ENCODE peak calls at places on chromosomes 12 and 14, in ten cellular contexts. One of them, this sample, is unnamed.

GRCh38 chr14:68097727-68098126 is 278.1 kb downstream of the RAD51B start:
- DNase-seq in omental fat pad: no peak
- DNase-seq in hypothalamus: no peak
- DNase-seq in colonic mucosa: no peak
- DNase-seq in stimulated activated CD4-positive, alpha-beta T cell treated with anti-CD3 and anti-CD28 coated beads, TNF-alpha, amount 100 ng/mL, for 1 hour: no peak
- DNase-seq in lower lobe of right lung: no peak
- DNase-seq in left kidney: no peak
- DNase-seq in activated T-cell treated with anti-CD3 and anti-CD28 coated beads for 48 hours: no peak
- DNase-seq in progenitor cell of endocrine pancreas: no peak
- DNase-seq in T-helper 2 cell: no peak
- DNase-seq in this sample: no peak

GRCh38 chr14:102317564-102318248 is 1.8 kb upstream of the ZNF839 start:
- DNase-seq in hypothalamus: no peak
- DNase-seq in stimulated activated CD4-positive, alpha-beta T cell treated with anti-CD3 and anti-CD28 coated beads, TNF-alpha, amount 100 ng/mL, for 1 hour: no peak
- DNase-seq in activated T-cell treated with anti-CD3 and anti-CD28 coated beads for 48 hours: no peak
- DNase-seq in lower lobe of right lung: no peak
- DNase-seq in colonic mucosa: peak
- DNase-seq in omental fat pad: no peak
- DNase-seq in progenitor cell of endocrine pancreas: no peak
- DNase-seq in left kidney: peak
- DNase-seq in T-helper 2 cell: no peak
- DNase-seq in this sample: no peak

GRCh38 chr14:75310295-75311059 is 31.8 kb downstream of the FOS start:
- DNase-seq in lower lobe of right lung: peak
- DNase-seq in activated T-cell treated with anti-CD3 and anti-CD28 coated beads for 48 hours: no peak
- DNase-seq in stimulated activated CD4-positive, alpha-beta T cell treated with anti-CD3 and anti-CD28 coated beads, TNF-alpha, amount 100 ng/mL, for 1 hour: no peak
- DNase-seq in colonic mucosa: peak
- DNase-seq in omental fat pad: peak
- DNase-seq in T-helper 2 cell: no peak
- DNase-seq in progenitor cell of endocrine pancreas: no peak
- DNase-seq in hypothalamus: peak
- DNase-seq in left kidney: peak
- DNase-seq in this sample: peak

GRCh38 chr12:20508362-20508761 is 140.0 kb downstream of the PDE3A start:
- DNase-seq in colonic mucosa: no peak
- DNase-seq in T-helper 2 cell: no peak
- DNase-seq in left kidney: no peak
- DNase-seq in progenitor cell of endocrine pancreas: no peak
- DNase-seq in lower lobe of right lung: no peak
- DNase-seq in omental fat pad: no peak
- DNase-seq in activated T-cell treated with anti-CD3 and anti-CD28 coated beads for 48 hours: no peak
- DNase-seq in stimulated activated CD4-positive, alpha-beta T cell treated with anti-CD3 and anti-CD28 coated beads, TNF-alpha, amount 100 ng/mL, for 1 hour: no peak
- DNase-seq in hypothalamus: no peak
- DNase-seq in this sample: no peak

GRCh38 chr12:78275886-78276285 is 445.2 kb downstream of the NAV3 start:
- DNase-seq in hypothalamus: no peak
- DNase-seq in colonic mucosa: no peak
- DNase-seq in omental fat pad: no peak
- DNase-seq in progenitor cell of endocrine pancreas: no peak
- DNase-seq in T-helper 2 cell: no peak
- DNase-seq in left kidney: no peak
- DNase-seq in stimulated activated CD4-positive, alpha-beta T cell treated with anti-CD3 and anti-CD28 coated beads, TNF-alpha, amount 100 ng/mL, for 1 hour: no peak
- DNase-seq in activated T-cell treated with anti-CD3 and anti-CD28 coated beads for 48 hours: no peak
- DNase-seq in lower lobe of right lung: no peak
- DNase-seq in this sample: no peak

GRCh38 chr14:104724407-104724980 is 465 bp downstream of the ADSS1 start:
- DNase-seq in progenitor cell of endocrine pancreas: no peak
- DNase-seq in colonic mucosa: peak
- DNase-seq in T-helper 2 cell: no peak
- DNase-seq in omental fat pad: no peak
- DNase-seq in lower lobe of right lung: peak
- DNase-seq in activated T-cell treated with anti-CD3 and anti-CD28 coated beads for 48 hours: no peak
- DNase-seq in left kidney: peak
- DNase-seq in hypothalamus: no peak
- DNase-seq in stimulated activated CD4-positive, alpha-beta T cell treated with anti-CD3 and anti-CD28 coated beads, TNF-alpha, amount 100 ng/mL, for 1 hour: no peak
- DNase-seq in this sample: no peak

GRCh38 chr12:69994593-69995222 is 169.7 kb downstream of the MYRFL start:
- DNase-seq in progenitor cell of endocrine pancreas: no peak
- DNase-seq in omental fat pad: no peak
- DNase-seq in lower lobe of right lung: no peak
- DNase-seq in T-helper 2 cell: no peak
- DNase-seq in left kidney: peak
- DNase-seq in activated T-cell treated with anti-CD3 and anti-CD28 coated beads for 48 hours: no peak
- DNase-seq in colonic mucosa: peak
- DNase-seq in hypothalamus: no peak
- DNase-seq in stimulated activated CD4-positive, alpha-beta T cell treated with anti-CD3 and anti-CD28 coated beads, TNF-alpha, amount 100 ng/mL, for 1 hour: no peak
- DNase-seq in this sample: no peak

GRCh38 chr12:72865921-72866320 is 593.8 kb downstream of the TRHDE start:
- DNase-seq in stimulated activated CD4-positive, alpha-beta T cell treated with anti-CD3 and anti-CD28 coated beads, TNF-alpha, amount 100 ng/mL, for 1 hour: no peak
- DNase-seq in left kidney: no peak
- DNase-seq in hypothalamus: no peak
- DNase-seq in lower lobe of right lung: no peak
- DNase-seq in activated T-cell treated with anti-CD3 and anti-CD28 coated beads for 48 hours: no peak
- DNase-seq in progenitor cell of endocrine pancreas: no peak
- DNase-seq in T-helper 2 cell: no peak
- DNase-seq in colonic mucosa: no peak
- DNase-seq in omental fat pad: no peak
- DNase-seq in this sample: no peak

GRCh38 chr12:27667540-27667939 is 28.7 kb upstream of the REP15 start:
- DNase-seq in lower lobe of right lung: no peak
- DNase-seq in hypothalamus: no peak
- DNase-seq in progenitor cell of endocrine pancreas: no peak
- DNase-seq in activated T-cell treated with anti-CD3 and anti-CD28 coated beads for 48 hours: no peak
- DNase-seq in T-helper 2 cell: no peak
- DNase-seq in colonic mucosa: no peak
- DNase-seq in stimulated activated CD4-positive, alpha-beta T cell treated with anti-CD3 and anti-CD28 coated beads, TNF-alpha, amount 100 ng/mL, for 1 hour: no peak
- DNase-seq in left kidney: no peak
- DNase-seq in omental fat pad: no peak
- DNase-seq in this sample: no peak

GRCh38 chr14:52463375-52463774 is 88.9 kb downstream of the TXNDC16 start:
- DNase-seq in T-helper 2 cell: no peak
- DNase-seq in activated T-cell treated with anti-CD3 and anti-CD28 coated beads for 48 hours: no peak
- DNase-seq in stimulated activated CD4-positive, alpha-beta T cell treated with anti-CD3 and anti-CD28 coated beads, TNF-alpha, amount 100 ng/mL, for 1 hour: no peak
- DNase-seq in omental fat pad: no peak
- DNase-seq in colonic mucosa: no peak
- DNase-seq in left kidney: no peak
- DNase-seq in progenitor cell of endocrine pancreas: no peak
- DNase-seq in hypothalamus: no peak
- DNase-seq in lower lobe of right lung: no peak
- DNase-seq in this sample: no peak

GRCh38 chr14:54177861-54178591 is 218.8 kb upstream of the CDKN3 start:
- DNase-seq in hypothalamus: no peak
- DNase-seq in left kidney: peak
- DNase-seq in colonic mucosa: no peak
- DNase-seq in stimulated activated CD4-positive, alpha-beta T cell treated with anti-CD3 and anti-CD28 coated beads, TNF-alpha, amount 100 ng/mL, for 1 hour: no peak
- DNase-seq in omental fat pad: no peak
- DNase-seq in lower lobe of right lung: no peak
- DNase-seq in T-helper 2 cell: no peak
- DNase-seq in progenitor cell of endocrine pancreas: no peak
- DNase-seq in activated T-cell treated with anti-CD3 and anti-CD28 coated beads for 48 hours: no peak
- DNase-seq in this sample: no peak

GRCh38 chr14:44316647-44317432 is 190.2 kb downstream of the FSCB start:
- DNase-seq in stimulated activated CD4-positive, alpha-beta T cell treated with anti-CD3 and anti-CD28 coated beads, TNF-alpha, amount 100 ng/mL, for 1 hour: no peak
- DNase-seq in omental fat pad: no peak
- DNase-seq in colonic mucosa: peak
- DNase-seq in T-helper 2 cell: no peak
- DNase-seq in hypothalamus: no peak
- DNase-seq in lower lobe of right lung: no peak
- DNase-seq in progenitor cell of endocrine pancreas: no peak
- DNase-seq in activated T-cell treated with anti-CD3 and anti-CD28 coated beads for 48 hours: peak
- DNase-seq in left kidney: no peak
- DNase-seq in this sample: peak

GRCh38 chr14:57526942-57527341 is 33.3 kb upstream of the CCDC198 start:
- DNase-seq in activated T-cell treated with anti-CD3 and anti-CD28 coated beads for 48 hours: no peak
- DNase-seq in hypothalamus: no peak
- DNase-seq in progenitor cell of endocrine pancreas: no peak
- DNase-seq in colonic mucosa: no peak
- DNase-seq in T-helper 2 cell: no peak
- DNase-seq in left kidney: peak
- DNase-seq in lower lobe of right lung: no peak
- DNase-seq in stimulated activated CD4-positive, alpha-beta T cell treated with anti-CD3 and anti-CD28 coated beads, TNF-alpha, amount 100 ng/mL, for 1 hour: no peak
- DNase-seq in omental fat pad: no peak
- DNase-seq in this sample: no peak

GRCh38 chr14:103765526-103765925 is 49.9 kb downstream of the ZFYVE21 start:
- DNase-seq in left kidney: no peak
- DNase-seq in colonic mucosa: no peak
- DNase-seq in lower lobe of right lung: no peak
- DNase-seq in progenitor cell of endocrine pancreas: no peak
- DNase-seq in activated T-cell treated with anti-CD3 and anti-CD28 coated beads for 48 hours: no peak
- DNase-seq in omental fat pad: no peak
- DNase-seq in T-helper 2 cell: no peak
- DNase-seq in stimulated activated CD4-positive, alpha-beta T cell treated with anti-CD3 and anti-CD28 coated beads, TNF-alpha, amount 100 ng/mL, for 1 hour: no peak
- DNase-seq in hypothalamus: no peak
- DNase-seq in this sample: no peak

GRCh38 chr12:123056053-123056452 is 75.6 kb downstream of the ARL6IP4 start:
- DNase-seq in colonic mucosa: no peak
- DNase-seq in hypothalamus: no peak
- DNase-seq in left kidney: no peak
- DNase-seq in lower lobe of right lung: no peak
- DNase-seq in omental fat pad: no peak
- DNase-seq in stimulated activated CD4-positive, alpha-beta T cell treated with anti-CD3 and anti-CD28 coated beads, TNF-alpha, amount 100 ng/mL, for 1 hour: no peak
- DNase-seq in progenitor cell of endocrine pancreas: no peak
- DNase-seq in T-helper 2 cell: no peak
- DNase-seq in activated T-cell treated with anti-CD3 and anti-CD28 coated beads for 48 hours: no peak
- DNase-seq in this sample: no peak

GRCh38 chr12:107845226-107845979 is 70.9 kb downstream of the ASCL4 start:
- DNase-seq in colonic mucosa: no peak
- DNase-seq in omental fat pad: no peak
- DNase-seq in progenitor cell of endocrine pancreas: no peak
- DNase-seq in lower lobe of right lung: no peak
- DNase-seq in T-helper 2 cell: no peak
- DNase-seq in stimulated activated CD4-positive, alpha-beta T cell treated with anti-CD3 and anti-CD28 coated beads, TNF-alpha, amount 100 ng/mL, for 1 hour: no peak
- DNase-seq in activated T-cell treated with anti-CD3 and anti-CD28 coated beads for 48 hours: no peak
- DNase-seq in hypothalamus: no peak
- DNase-seq in left kidney: no peak
- DNase-seq in this sample: no peak

GRCh38 chr14:60101801-60102200 is 10.1 kb downstream of the PCNX4 start:
- DNase-seq in left kidney: no peak
- DNase-seq in colonic mucosa: no peak
- DNase-seq in activated T-cell treated with anti-CD3 and anti-CD28 coated beads for 48 hours: no peak
- DNase-seq in lower lobe of right lung: no peak
- DNase-seq in hypothalamus: no peak
- DNase-seq in progenitor cell of endocrine pancreas: no peak
- DNase-seq in T-helper 2 cell: no peak
- DNase-seq in omental fat pad: no peak
- DNase-seq in stimulated activated CD4-positive, alpha-beta T cell treated with anti-CD3 and anti-CD28 coated beads, TNF-alpha, amount 100 ng/mL, for 1 hour: no peak
- DNase-seq in this sample: no peak

GRCh38 chr12:105738036-105738435 is 400.7 kb downstream of the NUAK1 start:
- DNase-seq in T-helper 2 cell: no peak
- DNase-seq in hypothalamus: no peak
- DNase-seq in colonic mucosa: no peak
- DNase-seq in left kidney: peak
- DNase-seq in progenitor cell of endocrine pancreas: no peak
- DNase-seq in activated T-cell treated with anti-CD3 and anti-CD28 coated beads for 48 hours: no peak
- DNase-seq in lower lobe of right lung: no peak
- DNase-seq in stimulated activated CD4-positive, alpha-beta T cell treated with anti-CD3 and anti-CD28 coated beads, TNF-alpha, amount 100 ng/mL, for 1 hour: no peak
- DNase-seq in omental fat pad: no peak
- DNase-seq in this sample: no peak

GRCh38 chr12:32946504-32947131 is 50.0 kb upstream of the PKP2 start:
- DNase-seq in left kidney: no peak
- DNase-seq in lower lobe of right lung: no peak
- DNase-seq in T-helper 2 cell: no peak
- DNase-seq in colonic mucosa: no peak
- DNase-seq in hypothalamus: no peak
- DNase-seq in omental fat pad: no peak
- DNase-seq in activated T-cell treated with anti-CD3 and anti-CD28 coated beads for 48 hours: no peak
- DNase-seq in progenitor cell of endocrine pancreas: no peak
- DNase-seq in stimulated activated CD4-positive, alpha-beta T cell treated with anti-CD3 and anti-CD28 coated beads, TNF-alpha, amount 100 ng/mL, for 1 hour: no peak
- DNase-seq in this sample: no peak

GRCh38 chr12:115322275-115322674 is 638.3 kb upstream of the TBX3 start:
- DNase-seq in omental fat pad: no peak
- DNase-seq in activated T-cell treated with anti-CD3 and anti-CD28 coated beads for 48 hours: no peak
- DNase-seq in left kidney: no peak
- DNase-seq in stimulated activated CD4-positive, alpha-beta T cell treated with anti-CD3 and anti-CD28 coated beads, TNF-alpha, amount 100 ng/mL, for 1 hour: no peak
- DNase-seq in colonic mucosa: no peak
- DNase-seq in hypothalamus: no peak
- DNase-seq in lower lobe of right lung: no peak
- DNase-seq in T-helper 2 cell: no peak
- DNase-seq in progenitor cell of endocrine pancreas: no peak
- DNase-seq in this sample: no peak

GRCh38 chr14:68135566-68135965 is 316.0 kb downstream of the RAD51B start:
- DNase-seq in T-helper 2 cell: no peak
- DNase-seq in omental fat pad: no peak
- DNase-seq in progenitor cell of endocrine pancreas: no peak
- DNase-seq in left kidney: no peak
- DNase-seq in stimulated activated CD4-positive, alpha-beta T cell treated with anti-CD3 and anti-CD28 coated beads, TNF-alpha, amount 100 ng/mL, for 1 hour: no peak
- DNase-seq in colonic mucosa: no peak
- DNase-seq in lower lobe of right lung: no peak
- DNase-seq in hypothalamus: no peak
- DNase-seq in activated T-cell treated with anti-CD3 and anti-CD28 coated beads for 48 hours: no peak
- DNase-seq in this sample: no peak

GRCh38 chr14:47269788-47270492 is 405.5 kb downstream of the MDGA2 start:
- DNase-seq in hypothalamus: no peak
- DNase-seq in left kidney: no peak
- DNase-seq in activated T-cell treated with anti-CD3 and anti-CD28 coated beads for 48 hours: no peak
- DNase-seq in T-helper 2 cell: no peak
- DNase-seq in lower lobe of right lung: no peak
- DNase-seq in colonic mucosa: no peak
- DNase-seq in stimulated activated CD4-positive, alpha-beta T cell treated with anti-CD3 and anti-CD28 coated beads, TNF-alpha, amount 100 ng/mL, for 1 hour: no peak
- DNase-seq in progenitor cell of endocrine pancreas: no peak
- DNase-seq in omental fat pad: no peak
- DNase-seq in this sample: no peak

GRCh38 chr14:56630707-56631106 is 51.1 kb downstream of the TMEM260 start:
- DNase-seq in colonic mucosa: no peak
- DNase-seq in lower lobe of right lung: no peak
- DNase-seq in omental fat pad: no peak
- DNase-seq in hypothalamus: no peak
- DNase-seq in stimulated activated CD4-positive, alpha-beta T cell treated with anti-CD3 and anti-CD28 coated beads, TNF-alpha, amount 100 ng/mL, for 1 hour: no peak
- DNase-seq in progenitor cell of endocrine pancreas: no peak
- DNase-seq in activated T-cell treated with anti-CD3 and anti-CD28 coated beads for 48 hours: no peak
- DNase-seq in T-helper 2 cell: no peak
- DNase-seq in left kidney: no peak
- DNase-seq in this sample: no peak

This sample was measured in smooth muscle cell of the brain vasculature.